ENCODE peak calls at places on chromosome 16, in nine cellular contexts. C, E, V, G, U, K, W, Z and L are unnamed samples.

GRCh38 chr16:14013571-14014283 is 57.4 kb upstream of the MRTFB start:
- DNase-seq in C (peak; percentile 44), E (no peak), V (peak; percentile 37), G (no peak), U (no peak), K (peak; percentile 95), W (peak; percentile 74), Z (peak; percentile 89), L (no peak)

GRCh38 chr16:62853887-62854286 is 817.6 kb upstream of the CDH8 start:
- DNase-seq in C (no peak), E (no peak), V (no peak), G (no peak), U (no peak), K (no peak), W (no peak), Z (no peak), L (no peak)

GRCh38 chr16:12902511-12903324 is 1.3 kb downstream of the SHISA9 start:
- DNase-seq in C (no peak), E (no peak), V (peak; percentile 85), G (peak; percentile 78), U (peak; percentile 56), K (no peak), W (no peak), Z (no peak), L (no peak)

GRCh38 chr16:14434860-14435259 is 195.2 kb downstream of the PARN start:
- DNase-seq in C (no peak), E (no peak), V (peak; percentile 55), G (no peak), U (no peak), K (no peak), W (no peak), Z (no peak), L (no peak)

GRCh38 chr16:67464565-67464964 is 16.4 kb downstream of the ATP6V0D1 start:
- DNase-seq in C (no peak), E (no peak), V (no peak), G (no peak), U (no peak), K (no peak), W (no peak), Z (no peak), L (no peak)

GRCh38 chr16:23877107-23878070 is 41.6 kb downstream of the PRKCB start:
- DNase-seq in C (no peak), E (no peak), V (no peak), G (no peak), U (no peak), K (no peak), W (no peak), Z (no peak), L (no peak)

GRCh38 chr16:24580665-24581064 is 41.3 kb downstream of the RBBP6 start:
- DNase-seq in C (no peak), E (no peak), V (no peak), G (no peak), U (no peak), K (peak; percentile 54), W (no peak), Z (no peak), L (no peak)

GRCh38 chr16:78742501-78743283 is 643.2 kb downstream of the WWOX start:
- DNase-seq in C (no peak), E (no peak), V (no peak), G (no peak), U (no peak), K (no peak), W (peak; percentile 74), Z (no peak), L (no peak)

GRCh38 chr16:48498761-48499600 is 111.0 kb downstream of the N4BP1 start:
- DNase-seq in C (peak; percentile 61), E (no peak), V (peak; percentile 35), G (no peak), U (no peak), K (peak; percentile 83), W (no peak), Z (no peak), L (peak; percentile 80)

GRCh38 chr16:71260995-71261394 is 28.2 kb downstream of the CMTR2 start:
- DNase-seq in C (no peak), E (no peak), V (no peak), G (no peak), U (no peak), K (no peak), W (no peak), Z (no peak), L (no peak)

GRCh38 chr16:88993946-88994600 is 17.1 kb upstream of the CBFA2T3 start:
- DNase-seq in C (no peak), E (no peak), V (no peak), G (no peak), U (no peak), K (no peak), W (no peak), Z (no peak), L (no peak)

GRCh38 chr16:68357521-68357922 is 46.7 kb downstream of the PRMT7 start:
- DNase-seq in C (no peak), E (no peak), V (no peak), G (no peak), U (peak; percentile 32), K (no peak), W (no peak), Z (no peak), L (no peak)

GRCh38 chr16:58025351-58026138 is at the start of gene MMP15:
- DNase-seq in C (peak; percentile 71), E (peak; percentile 94), V (peak; percentile 99), G (peak; percentile 91), U (peak; percentile 88), K (peak; percentile 58), W (peak; percentile 78), Z (peak; percentile 54), L (peak; percentile 80)
- H3K4me3 ChIP-seq in C (peak within 1 kb of the TSS; percentile 56), E (peak within 1 kb of the TSS; percentile 94), V (peak within 1 kb of the TSS; percentile 96), G (peak within 1 kb of the TSS; percentile 97), U (peak within 1 kb of the TSS; percentile 63), K (peak within 1 kb of the TSS; percentile 63), W (peak within 1 kb of the TSS; percentile 74), Z (peak within 1 kb of the TSS; percentile 60), L (peak within 1 kb of the TSS; percentile 85)

GRCh38 chr16:28824548-28824973 is 1.8 kb downstream of the ATXN2L start:
- DNase-seq in C (no peak), E (no peak), V (no peak), G (no peak), U (no peak), K (no peak), W (no peak), Z (no peak), L (no peak)

GRCh38 chr16:28821874-28822519 is 802 bp upstream of the ATXN2L start:
- DNase-seq in C (no peak), E (no peak), V (no peak), G (peak; percentile 3), U (no peak), K (no peak), W (no peak), Z (no peak), L (no peak)

GRCh38 chr16:28823291-28823718 is 506 bp downstream of the ATXN2L start:
- DNase-seq in C (no peak), E (no peak), V (peak; percentile 14), G (peak; percentile 74), U (no peak), K (no peak), W (no peak), Z (no peak), L (no peak)

GRCh38 chr16:28823719-28824547 is 1.1 kb downstream of the ATXN2L start:
- DNase-seq in C (peak; percentile 98), E (peak; percentile 94), V (peak; percentile 98), G (peak; percentile 98), U (peak; percentile 98), K (peak; percentile 98), W (peak; percentile 98), Z (peak; percentile 77), L (peak; percentile 88)

GRCh38 chr16:28822520-28823290 is at the start of gene ATXN2L:
- DNase-seq in C (peak; percentile 96), E (peak; percentile 93), V (peak; percentile 94), G (peak; percentile 96), U (peak; percentile 97), K (peak; percentile 97), W (peak; percentile 95), Z (peak; percentile 63), L (peak; percentile 91)
- TF ChIP-seq CTCF in C (no peak), E (no peak), V (no peak), G (no peak), U (no peak), K (no peak), W (no peak), Z (no peak), L (no peak)

DNA sequence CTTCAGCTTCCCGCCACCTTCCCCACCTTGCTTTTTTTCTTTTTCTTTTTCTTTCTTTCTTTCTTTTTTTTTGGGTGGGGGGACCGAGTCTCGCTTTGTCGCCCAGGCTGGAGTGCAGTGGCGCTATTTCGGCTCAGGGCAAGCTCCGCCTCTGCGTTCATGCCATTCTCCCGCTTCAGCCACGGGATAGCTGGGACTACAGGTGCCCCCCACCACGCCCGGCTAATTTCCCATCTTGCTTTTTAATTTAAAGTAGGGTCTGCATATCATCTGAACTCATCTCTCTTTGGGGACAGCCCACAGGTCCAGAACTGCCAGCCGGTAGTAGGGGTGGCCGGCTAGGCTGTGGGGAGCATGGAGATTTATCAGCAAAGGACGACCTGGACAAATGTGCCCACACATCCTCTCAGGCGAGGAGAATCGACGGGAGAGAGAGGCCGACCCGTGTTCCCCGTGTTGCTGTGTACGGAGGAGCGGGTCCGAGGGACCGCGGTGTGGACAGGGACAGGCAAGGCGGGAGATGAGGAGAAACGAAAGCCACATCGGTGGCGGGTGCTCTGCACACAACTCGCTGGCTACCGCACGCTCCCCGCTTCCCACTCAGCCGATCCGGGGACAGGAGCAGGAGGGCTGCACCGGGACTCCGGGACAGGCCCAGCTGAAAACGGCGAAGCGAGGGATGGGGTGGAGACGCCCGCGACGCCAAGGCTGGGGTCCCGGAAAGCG is 2.4 kb downstream of the MT1M start:
- DNase-seq in C (no peak), E (no peak), V (peak; percentile 46), G (peak; percentile 42), U (peak; percentile 60), K (no peak), W (no peak), Z (no peak), L (no peak)
- H3K4me3 ChIP-seq in C (no peak overlapping the region), E (no peak overlapping the region), V (peak overlapping the region; percentile 53), G (peak overlapping the region; percentile 19), U (peak overlapping the region; percentile 23), K (no peak overlapping the region), W (no peak overlapping the region), Z (no peak overlapping the region), L (no peak overlapping the region)

GRCh38 chr16:85561248-85562101 is 51.6 kb upstream of the GSE1 start:
- DNase-seq in C (no peak), E (no peak), V (no peak), G (no peak), U (no peak), K (no peak), W (no peak), Z (no peak), L (no peak)
- TF ChIP-seq CTCF in C (no peak), E (no peak), V (peak; percentile 10), G (no peak), U (no peak), K (no peak), W (no peak), Z (no peak), L (no peak)

GRCh38 chr16:53041196-53041977 is 11.3 kb downstream of the CHD9NB start:
- DNase-seq in C (peak; percentile 80), E (no peak), V (peak; percentile 59), G (peak; percentile 40), U (peak; percentile 90), K (peak; percentile 55), W (no peak), Z (no peak), L (no peak)
- H3K4me3 ChIP-seq in C (no peak overlapping the region), E (no peak overlapping the region), V (peak overlapping the region; percentile 56), G (peak overlapping the region; percentile 54), U (no peak overlapping the region), K (no peak overlapping the region), W (no peak overlapping the region), Z (no peak overlapping the region), L (no peak overlapping the region)